ENCODE peak calls at places on chromosomes 13 and 19, in ten cellular contexts. K, Q, S, R, D, V, N, U, M and I are unnamed samples.

GRCh38 chr13:35675651-35676050 is 199.2 kb upstream of the MAB21L1 start:
- DNase-seq in R (no peak), M (no peak), Q (no peak), D (no peak), S (no peak), K (no peak), U (no peak), N (no peak), V (no peak), I (no peak)

GRCh38 chr19:29724102-29724641 is 9.1 kb upstream of the C19orf12 start:
- DNase-seq in M (no peak), Q (no peak), S (no peak), U (no peak), V (peak), K (no peak), R (no peak), N (no peak), D (peak), I (no peak)

GRCh38 chr19:56637976-56638555 is 4.9 kb upstream of the SMIM17 start:
- DNase-seq in N (peak), V (peak), U (peak), M (peak), R (peak), K (peak), D (peak), S (peak), Q (peak), I (no peak)

GRCh38 chr19:53531457-53531856 is 6.5 kb upstream of the ZNF331 start:
- DNase-seq in Q (no peak), M (no peak), K (no peak), S (no peak), U (no peak), V (no peak), N (no peak), R (no peak), D (no peak), I (no peak)

GRCh38 chr13:42735011-42735410 is 46.4 kb upstream of the FAM216B start:
- DNase-seq in K (no peak), N (no peak), Q (no peak), U (no peak), M (no peak), V (no peak), R (no peak), D (no peak), S (no peak), I (no peak)

GRCh38 chr13:40190656-40191100 is 475.8 kb downstream of the FOXO1 start:
- DNase-seq in R (peak), U (no peak), Q (no peak), N (no peak), S (peak), K (no peak), V (peak), D (peak), M (no peak), I (peak)

GRCh38 chr13:99432637-99433542 is 68.4 kb upstream of the TM9SF2 start:
- DNase-seq in U (peak), V (peak), R (no peak), M (no peak), N (peak), D (peak), K (no peak), S (peak), Q (peak), I (peak)

GRCh38 chr19:52444506-52444905 is 8.8 kb upstream of the ZNF578 start:
- DNase-seq in Q (no peak), U (no peak), S (no peak), N (no peak), K (no peak), D (no peak), R (no peak), M (no peak), V (no peak), I (no peak)

GRCh38 chr19:15294591-15294990 is 37.7 kb downstream of the BRD4 start:
- DNase-seq in V (no peak), Q (no peak), U (no peak), D (no peak), N (peak), S (peak), K (no peak), R (no peak), M (no peak), I (no peak)

GRCh38 chr19:19304186-19304975 is 15.9 kb downstream of the SUGP1 start:
- DNase-seq in K (no peak), D (no peak), N (peak), M (no peak), U (no peak), S (peak), R (no peak), Q (no peak), V (no peak), I (no peak)

GRCh38 chr13:87147076-87147475 is 524.1 kb upstream of the SLITRK5 start:
- DNase-seq in V (no peak), Q (no peak), K (no peak), N (no peak), R (no peak), U (no peak), M (no peak), S (no peak), D (peak), I (no peak)

GRCh38 chr19:4524808-4525562 is 6.7 kb upstream of the PLIN4 start:
- DNase-seq in K (no peak), S (peak), R (no peak), U (peak), Q (peak), D (peak), V (peak), N (peak), M (peak), I (peak)

GRCh38 chr19:49883094-49883493 is 5.6 kb downstream of the TBC1D17 start:
- DNase-seq in K (no peak), V (no peak), S (no peak), D (no peak), R (no peak), N (no peak), M (no peak), U (no peak), Q (no peak), I (no peak)

GRCh38 chr19:10899171-10899653 is 27.9 kb downstream of the CARM1 start:
- DNase-seq in K (no peak), V (no peak), S (peak), Q (no peak), D (no peak), R (no peak), M (peak), N (peak), U (peak), I (peak)

GRCh38 chr19:42313096-42313839 is at the start of gene TMEM145:
- DNase-seq in U (no peak), M (peak), K (no peak), V (peak), N (no peak), R (no peak), Q (peak), S (no peak), D (peak), I (peak)
- TF ChIP-seq CTCF in U (no peak), M (no peak), K (peak), V (peak), N (no peak), R (no peak), Q (peak), S (no peak), D (no peak), I (peak)

DNA sequence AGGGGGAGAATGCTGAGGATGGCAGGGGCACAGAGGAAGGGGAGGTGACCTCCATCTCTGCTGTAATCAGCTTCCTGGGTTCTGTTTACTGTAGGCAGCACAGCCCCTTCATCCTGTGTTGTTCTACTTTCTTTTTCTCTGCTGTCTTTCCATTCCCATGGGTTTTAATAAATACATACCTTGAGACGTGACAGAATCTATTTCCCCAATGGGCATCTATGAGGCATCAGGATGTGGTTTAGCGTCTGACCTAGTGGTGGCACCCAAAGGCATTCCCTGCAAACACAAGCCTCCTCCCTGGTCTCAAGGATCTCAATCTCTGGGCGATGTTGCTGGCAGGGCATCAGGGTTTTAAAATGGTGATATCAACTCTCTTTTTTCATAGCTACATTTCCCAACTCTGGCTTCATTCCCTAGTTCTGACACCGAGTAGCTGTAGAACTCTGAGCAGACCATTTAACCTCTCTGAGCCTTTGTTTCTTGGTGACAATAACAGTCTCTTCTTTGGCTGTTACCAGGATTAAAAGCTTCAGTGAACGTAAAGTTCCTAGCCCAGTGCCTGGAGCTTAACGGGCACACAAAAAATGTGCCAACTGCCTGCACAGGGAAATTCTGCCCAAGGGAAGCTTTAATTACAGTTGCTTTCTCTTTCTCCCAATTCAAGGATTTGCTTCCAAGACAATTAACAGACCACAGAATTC is 60.9 kb downstream of the ALOX5AP start:
- DNase-seq in N (peak), K (no peak), D (peak), S (no peak), Q (peak), V (no peak), M (no peak), U (no peak), R (no peak), I (no peak)
- H3K4me3 ChIP-seq in N (no peak), K (no peak), D (no peak), S (peak), Q (no peak), V (no peak), M (peak), U (no peak), R (no peak), I (no peak)

GRCh38 chr13:59666504-59666903 is 497.2 kb downstream of the DIAPH3 start:
- DNase-seq in R (no peak), N (no peak), Q (no peak), U (no peak), M (no peak), K (no peak), V (no peak), D (no peak), S (no peak), I (no peak)
- TF ChIP-seq CTCF in R (no peak), N (no peak), Q (no peak), U (no peak), M (no peak), K (no peak), V (no peak), D (no peak), S (no peak), I (no peak)

GRCh38 chr13:79749556-79749955 is 268.6 kb downstream of the NDFIP2 start:
- DNase-seq in U (no peak), Q (no peak), M (no peak), V (no peak), D (peak), N (no peak), S (no peak), K (no peak), R (no peak), I (no peak)
- H3K4me3 ChIP-seq in U (no peak), Q (no peak), M (no peak), V (no peak), D (no peak), N (no peak), S (no peak), K (no peak), R (no peak), I (no peak)

DNA sequence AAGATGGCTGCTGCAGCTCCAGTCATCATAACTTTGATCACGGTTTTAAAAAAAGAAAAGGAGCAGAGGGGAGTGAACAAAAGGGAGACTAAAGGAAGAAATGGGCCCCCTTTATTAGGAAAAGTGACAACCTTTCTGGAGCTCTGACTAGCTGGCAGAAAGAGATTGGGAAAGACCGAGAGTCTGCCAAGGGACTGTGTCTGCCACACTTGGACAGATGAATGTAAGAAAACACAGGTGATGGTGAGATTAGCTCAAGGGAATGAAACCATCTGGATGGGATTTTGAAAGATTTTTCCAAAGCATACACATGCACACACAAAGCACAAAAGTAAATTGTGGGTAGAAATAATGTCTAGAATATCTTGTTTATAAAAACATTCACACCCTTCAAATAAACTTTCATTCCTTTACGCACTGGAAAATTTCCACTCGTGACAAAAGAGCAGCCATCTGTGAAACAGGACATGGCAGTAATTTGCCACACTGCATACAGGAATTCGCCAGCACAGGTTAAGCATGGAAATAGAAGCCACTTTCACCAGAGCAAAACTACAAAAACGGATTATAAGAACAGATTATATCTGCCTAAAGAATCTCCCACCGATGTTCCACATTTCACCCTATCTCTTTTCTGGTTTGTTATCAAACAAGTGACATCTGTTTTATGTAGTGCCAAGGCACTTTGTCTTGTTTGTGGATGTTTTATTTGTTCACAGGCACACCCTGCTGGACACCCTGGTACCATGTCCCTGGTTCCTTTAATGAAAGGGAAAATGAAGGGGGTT is 819.5 kb downstream of the DIAPH3 start:
- DNase-seq in V (no peak), M (no peak), D (no peak), R (no peak), S (no peak), Q (no peak), N (no peak), K (no peak), U (no peak), I (no peak)
- TF ChIP-seq CTCF in V (no peak), M (no peak), D (no peak), R (no peak), S (no peak), Q (no peak), N (no peak), K (no peak), U (no peak), I (no peak)

GRCh38 chr19:2811221-2811722 is 8.4 kb upstream of the ZNF554 start:
- DNase-seq in Q (no peak), V (no peak), K (no peak), N (no peak), M (no peak), S (no peak), R (no peak), D (no peak), U (no peak), I (peak)
- H3K4me3 ChIP-seq in Q (no peak), V (no peak), K (no peak), N (no peak), M (no peak), S (no peak), R (no peak), D (no peak), U (no peak), I (no peak)

DNA sequence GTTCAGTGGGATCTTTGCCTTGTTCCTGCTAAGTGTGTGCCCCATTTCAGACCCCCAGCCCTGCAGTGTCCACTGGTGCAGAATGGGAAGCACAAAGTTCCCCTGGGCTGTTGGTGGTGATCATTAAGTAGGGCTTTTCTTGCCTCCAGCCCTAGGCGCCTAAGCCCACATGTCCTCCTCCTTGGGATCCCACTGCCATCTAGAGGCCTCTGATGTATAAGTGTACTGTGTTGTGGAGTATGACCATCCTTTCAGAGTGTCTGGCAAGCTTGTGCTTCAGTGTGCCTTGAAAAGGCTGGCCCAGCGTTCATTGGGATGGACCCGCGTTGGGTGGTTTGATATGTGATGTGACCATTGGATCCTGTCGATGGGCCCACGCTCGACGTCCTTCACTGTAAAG is 71.2 kb downstream of the WASF3 start:
- DNase-seq in Q (peak), S (no peak), K (no peak), M (no peak), V (peak), U (no peak), R (no peak), D (peak), N (no peak), I (peak)
- TF ChIP-seq CTCF in Q (no peak), S (no peak), K (peak), M (no peak), V (peak), U (no peak), R (peak), D (peak), N (no peak), I (no peak)

DNA sequence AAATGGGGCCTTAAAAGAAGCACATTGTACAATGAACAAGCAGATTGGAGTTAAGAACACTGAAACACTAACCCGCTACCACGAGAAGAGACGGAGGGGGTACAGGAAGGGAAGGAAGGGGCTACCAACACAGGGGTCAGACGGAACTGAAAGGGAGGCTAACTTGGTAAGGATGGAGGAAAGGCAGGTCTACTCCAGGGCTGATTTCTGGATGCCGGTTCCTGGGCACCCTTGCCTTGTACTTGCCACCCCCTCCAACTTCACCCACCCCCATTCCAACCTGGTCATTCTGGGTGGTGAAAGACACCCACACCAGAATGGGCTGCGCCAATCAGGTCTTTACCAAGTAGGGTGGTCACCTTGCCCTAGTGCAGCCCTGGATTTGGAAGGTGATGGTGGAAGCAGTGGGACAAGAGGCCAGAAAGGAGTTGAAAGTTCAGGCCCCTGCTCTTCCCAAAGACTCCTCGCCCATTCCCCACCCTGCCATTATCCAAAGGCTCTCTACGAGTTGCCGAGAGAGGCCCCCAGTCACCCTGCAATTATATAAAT is 10.3 kb downstream of the ZNF574 start:
- DNase-seq in K (no peak), Q (no peak), S (no peak), R (no peak), N (no peak), V (no peak), D (no peak), U (no peak), M (no peak), I (no peak)
- H3K4me3 ChIP-seq in K (no peak), Q (no peak), S (no peak), R (no peak), N (no peak), V (no peak), D (no peak), U (no peak), M (no peak), I (no peak)